ENCODE peak calls at places on chromosomes 13 and 19, in five cellular contexts. F, L, V, D and Y are unnamed samples.

GRCh38 chr13:22592515-22592914 is 588.3 kb upstream of the SGCG start:
- DNase-seq in D (no peak), F (no peak), L (no peak), V (no peak), Y (no peak)

GRCh38 chr19:8335343-8336071 is 7.6 kb downstream of the KANK3 start:
- DNase-seq in V (no peak), L (no peak), F (no peak), D (no peak), Y (no peak)

GRCh38 chr13:111881700-111882099 is 185.2 kb upstream of the SOX1 start:
- DNase-seq in F (no peak), L (no peak), V (no peak), D (no peak), Y (no peak)

GRCh38 chr19:47421844-47422395 is 2.6 kb upstream of the MEIS3 start:
- DNase-seq in D (no peak), V (no peak), F (no peak), L (peak), Y (no peak)

GRCh38 chr13:28434934-28435333 is 60.0 kb downstream of the FLT1 start:
- DNase-seq in F (no peak), V (peak), D (no peak), L (no peak), Y (no peak)

GRCh38 chr13:43331676-43332075 is 308.3 kb downstream of the DNAJC15 start:
- DNase-seq in F (no peak), V (no peak), D (no peak), L (no peak), Y (no peak)

GRCh38 chr19:41226053-41226873 is 7.2 kb downstream of the AXL start:
- DNase-seq in L (no peak), F (peak), D (peak), V (peak), Y (no peak)

GRCh38 chr19:42242071-42242511 is 311 bp downstream of the GSK3A start:
- DNase-seq in V (no peak), L (no peak), D (no peak), F (no peak), Y (no peak)

GRCh38 chr19:36771275-36772231 is 1.1 kb downstream of the ZNF850 start:
- DNase-seq in V (peak), L (no peak), D (no peak), F (peak), Y (peak)

GRCh38 chr19:50192463-50193211 is 10.8 kb upstream of the MYH14 start:
- DNase-seq in F (no peak), L (no peak), V (no peak), D (no peak), Y (no peak)

GRCh38 chr13:42544246-42544915 is 29.6 kb upstream of the TNFSF11 start:
- DNase-seq in L (no peak), D (no peak), V (no peak), F (no peak), Y (no peak)

GRCh38 chr13:102905905-102906304 is 60.1 kb downstream of the ERCC5 start:
- DNase-seq in D (no peak), F (no peak), L (no peak), V (no peak), Y (no peak)

GRCh38 chr19:11848594-11849263 is at the start of gene ZNF439:
- DNase-seq in F (peak), V (peak), D (peak), L (no peak), Y (peak)

GRCh38 chr13:25213716-25214115 is 41.6 kb upstream of the AMER2 start:
- DNase-seq in D (no peak), L (no peak), V (no peak), F (no peak), Y (peak)

GRCh38 chr13:107866007-107866665 is 349.2 kb downstream of the LIG4 start:
- DNase-seq in V (no peak), F (no peak), L (peak), D (no peak), Y (no peak)